ENCODE peak calls at places on chromosomes 3 and 15, in ten cellular contexts. E is AG08395; R is activated CD8-positive, alpha-beta memory T cell treated with anti-CD3 and anti-CD28 coated beads, Interleukin-2, amount 10 ng/mL, durations not matched to agents 7 days and 5 days; W is stromal cell of bone marrow; C is EL; H is choroid plexus epithelial cell; M is naive thymus-derived CD4-positive, alpha-beta T cell; Y is activated CD4-positive, alpha-beta memory T cell treated with anti-CD3 and anti-CD28 coated beads, Interleukin-2, amount 10 ng/mL, durations not matched to agents 7 days and 5 days; Z is stomach; O is NCI-H2029. D is an unnamed sample.

GRCh38 chr3:87674397-87675161 is 384.2 kb downstream of the CGGBP1 start:
- DNase-seq in E (no peak), R (no peak), W (no peak), C (no peak), H (no peak), M (no peak), Y (no peak), Z (no peak), O (no peak), D (no peak)

GRCh38 chr3:57788624-57789018 is 32.5 kb downstream of the SLMAP start:
- DNase-seq in E (no peak), R (no peak), W (no peak), C (no peak), H (no peak), M (no peak), Y (no peak), Z (no peak), O (no peak), D (no peak)

GRCh38 chr3:176872771-176873209 is 324.5 kb downstream of the TBL1XR1 start:
- DNase-seq in E (peak; percentile 31), R (peak; percentile 73), W (peak; percentile 9), C (peak; percentile 47), H (peak; percentile 80), M (peak; percentile 47), Y (peak; percentile 55), Z (peak; percentile 52), O (peak; percentile 52), D (no peak)

GRCh38 chr3:35194666-35195065 is 444.7 kb upstream of the ARPP21 start:
- DNase-seq in E (no peak), R (no peak), W (no peak), C (no peak), H (no peak), M (no peak), Y (no peak), Z (no peak), O (no peak), D (no peak)

GRCh38 chr15:73368301-73369072 is at the start of gene HCN4:
- DNase-seq in E (no peak), R (no peak), W (no peak), C (no peak), H (no peak), M (no peak), Y (no peak), Z (no peak), O (no peak), D (no peak)

GRCh38 chr3:46351646-46352045 is 2.3 kb upstream of the CCR2 start:
- DNase-seq in E (no peak), R (no peak), W (no peak), C (peak; percentile 18), H (no peak), M (no peak), Y (no peak), Z (no peak), O (no peak), D (no peak)

GRCh38 chr3:122952509-122952908 is 75.1 kb downstream of the SEMA5B start:
- DNase-seq in E (no peak), R (no peak), W (no peak), C (no peak), H (peak; percentile 43), M (no peak), Y (no peak), Z (no peak), O (no peak), D (no peak)

GRCh38 chr3:108076564-108076963 is 14.3 kb downstream of the CD47 start:
- DNase-seq in E (no peak), R (no peak), W (no peak), C (no peak), H (no peak), M (no peak), Y (no peak), Z (no peak), O (no peak), D (no peak)

GRCh38 chr3:172320468-172320867 is 127.8 kb downstream of the GHSR start:
- DNase-seq in E (no peak), R (no peak), W (no peak), C (no peak), H (no peak), M (no peak), Y (no peak), Z (no peak), O (no peak), D (no peak)

GRCh38 chr3:16140116-16140893 is 34.2 kb upstream of the GALNT15 start:
- DNase-seq in E (peak; percentile 49), R (no peak), W (peak; percentile 83), C (peak; percentile 48), H (peak; percentile 81), M (no peak), Y (no peak), Z (no peak), O (no peak), D (no peak)

GRCh38 chr3:54357307-54357706 is 235.0 kb downstream of the CACNA2D3 start:
- DNase-seq in E (no peak), R (no peak), W (no peak), C (no peak), H (no peak), M (no peak), Y (no peak), Z (no peak), O (no peak), D (no peak)

GRCh38 chr15:26051771-26052685 is 188.9 kb upstream of the ATP10A start:
- DNase-seq in E (peak; percentile 78), R (no peak), W (peak; percentile 66), C (peak; percentile 6), H (peak; percentile 1), M (no peak), Y (no peak), Z (no peak), O (no peak), D (no peak)

GRCh38 chr3:32334675-32335074 is 57.0 kb upstream of the CMTM7 start:
- DNase-seq in E (no peak), R (peak; percentile 64), W (no peak), C (no peak), H (no peak), M (peak; percentile 66), Y (peak; percentile 65), Z (no peak), O (no peak), D (no peak)

GRCh38 chr3:73029321-73029796 is 32.1 kb upstream of the EBLN2 start:
- DNase-seq in E (peak; percentile 75), R (no peak), W (peak; percentile 74), C (peak; percentile 95), H (peak; percentile 90), M (no peak), Y (no peak), Z (no peak), O (no peak), D (no peak)

GRCh38 chr3:71057526-71057894 is 526.0 kb downstream of the FOXP1 start:
- DNase-seq in E (no peak), R (no peak), W (no peak), C (peak; percentile 41), H (no peak), M (no peak), Y (no peak), Z (no peak), O (no peak), D (peak; percentile 42)

GRCh38 chr15:38251726-38252480 is 733 bp upstream of the SPRED1 start:
- DNase-seq in E (peak; percentile 84), R (peak; percentile 58), W (peak; percentile 97), C (peak; percentile 97), H (peak; percentile 99), M (peak; percentile 49), Y (peak; percentile 48), Z (peak; percentile 83), O (no peak), D (peak; percentile 77)

GRCh38 chr15:79071901-79072300 is 18.7 kb downstream of the RASGRF1 start:
- DNase-seq in E (peak; percentile 37), R (no peak), W (peak; percentile 37), C (no peak), H (no peak), M (no peak), Y (no peak), Z (no peak), O (no peak), D (no peak)

GRCh38 chr3:126402178-126402577 is 7.5 kb downstream of the CFAP100 start:
- DNase-seq in E (no peak), R (no peak), W (no peak), C (no peak), H (no peak), M (no peak), Y (no peak), Z (no peak), O (no peak), D (no peak)

GRCh38 chr15:68633181-68634121 is 54.7 kb downstream of the CORO2B start:
- DNase-seq in E (no peak), R (no peak), W (no peak), C (no peak), H (no peak), M (no peak), Y (no peak), Z (no peak), O (no peak), D (no peak)

GRCh38 chr3:27613846-27614500 is 108.2 kb downstream of the EOMES start:
- DNase-seq in E (peak; percentile 48), R (no peak), W (no peak), C (peak; percentile 46), H (peak; percentile 56), M (no peak), Y (no peak), Z (no peak), O (no peak), D (no peak)